ENCODE peak calls at places on chromosome 22, in four cellular contexts. H is ovary, W is fibroblast of mammary gland, B is neural progenitor cell. V is an unnamed sample.

GRCh38 chr22:40281717-40282116 is 64.6 kb upstream of the ADSL start:
- DNase-seq in W (no peak), B (no peak), H (no peak), V (no peak)

GRCh38 chr22:34841321-34841901 is 224.5 kb upstream of the ISX start:
- DNase-seq in B (peak), W (no peak), H (no peak), V (no peak)

GRCh38 chr22:33917744-33918406 is 2.4 kb downstream of the LARGE1 start:
- DNase-seq in H (no peak), B (peak), W (peak), V (peak)

GRCh38 chr22:44519895-44520294 is 21.9 kb upstream of the RTL6 start:
- DNase-seq in H (no peak), B (no peak), W (no peak), V (no peak)

GRCh38 chr22:22565991-22566390 is 6.9 kb upstream of the PRAME start:
- DNase-seq in B (no peak), W (peak), H (no peak), V (no peak)

GRCh38 chr22:49892226-49892899 is 25.9 kb downstream of the ALG12 start:
- DNase-seq in B (no peak), W (no peak), H (no peak), V (no peak)

GRCh38 chr22:32265882-32266767 is 11.0 kb upstream of the SLC5A4 start:
- DNase-seq in W (peak), B (peak), H (peak), V (peak)

GRCh38 chr22:49094151-49094550 is 733.5 kb downstream of the BRD1 start:
- DNase-seq in H (no peak), B (no peak), W (no peak), V (no peak)

GRCh38 chr22:20580611-20581502 is 73.4 kb downstream of the MED15 start:
- DNase-seq in B (no peak), W (no peak), H (no peak), V (no peak)

GRCh38 chr22:46586123-46586519 is 34.1 kb upstream of the GRAMD4 start:
- DNase-seq in H (no peak), W (no peak), B (peak), V (no peak)

GRCh38 chr22:22802346-22802970 is 85.2 kb upstream of the IGLL5 start:
- DNase-seq in B (peak), H (no peak), W (peak), V (no peak)

GRCh38 chr22:27986937-27987336 is 67.9 kb upstream of the PITPNB start:
- DNase-seq in B (no peak), H (no peak), W (no peak), V (no peak)

GRCh38 chr22:50473855-50474671 is 772 bp downstream of the SBF1 start:
- DNase-seq in B (peak), W (peak), H (no peak), V (peak)

GRCh38 chr22:43418079-43418825 is 6.4 kb downstream of the MPPED1 start:
- DNase-seq in H (no peak), W (no peak), B (no peak), V (no peak)
- TF ChIP-seq CTCF in H (no peak), W (no peak), B (no peak), V (no peak)

GRCh38 chr22:18133452-18133851 is 16.5 kb upstream of the USP18 start:
- DNase-seq in H (no peak), B (no peak), W (peak), V (no peak)

GRCh38 chr22:18130699-18131429 is 19.1 kb upstream of the USP18 start:
- DNase-seq in W (no peak), B (no peak), H (no peak), V (no peak)

DNA sequence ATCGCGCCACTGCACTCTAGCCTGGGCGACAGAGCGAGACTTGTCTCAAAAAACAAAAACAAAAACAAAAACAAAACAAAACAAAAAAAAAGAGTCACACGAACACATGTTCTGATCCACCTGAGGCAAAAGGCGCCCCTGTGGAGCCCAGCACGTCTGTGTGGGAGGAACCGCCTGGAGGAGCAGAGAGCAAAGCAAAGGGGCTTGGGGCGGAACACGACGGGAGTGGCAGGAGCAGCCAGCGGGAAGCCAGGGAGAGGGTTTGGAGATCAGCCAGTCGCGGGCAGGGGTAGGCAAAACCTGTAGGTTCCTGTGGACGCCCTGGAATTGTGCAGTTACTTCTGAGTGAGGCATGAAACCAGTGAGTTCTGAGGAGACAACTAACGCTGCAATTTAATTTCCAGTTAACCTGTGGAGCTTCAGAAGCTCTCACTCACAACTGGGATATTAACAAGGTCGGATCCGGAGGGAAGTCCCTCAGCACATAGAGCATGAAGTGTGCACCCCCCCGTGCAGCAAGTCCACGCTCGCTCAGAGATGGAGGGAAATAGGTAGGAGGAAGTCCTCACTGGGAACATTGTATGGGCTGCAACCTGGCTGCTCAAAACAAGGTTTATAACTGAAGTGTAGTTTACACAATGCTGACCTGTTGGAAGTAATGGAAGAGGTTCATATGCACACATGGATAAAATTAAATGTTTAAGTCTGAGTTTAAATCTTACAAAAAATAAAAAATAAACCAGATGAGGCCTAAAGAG is 13.2 kb upstream of the USP18 start:
- DNase-seq in B (no peak), W (no peak), H (no peak), V (no peak)
- TF ChIP-seq CTCF in B (no peak), W (no peak), H (no peak), V (no peak)

DNA sequence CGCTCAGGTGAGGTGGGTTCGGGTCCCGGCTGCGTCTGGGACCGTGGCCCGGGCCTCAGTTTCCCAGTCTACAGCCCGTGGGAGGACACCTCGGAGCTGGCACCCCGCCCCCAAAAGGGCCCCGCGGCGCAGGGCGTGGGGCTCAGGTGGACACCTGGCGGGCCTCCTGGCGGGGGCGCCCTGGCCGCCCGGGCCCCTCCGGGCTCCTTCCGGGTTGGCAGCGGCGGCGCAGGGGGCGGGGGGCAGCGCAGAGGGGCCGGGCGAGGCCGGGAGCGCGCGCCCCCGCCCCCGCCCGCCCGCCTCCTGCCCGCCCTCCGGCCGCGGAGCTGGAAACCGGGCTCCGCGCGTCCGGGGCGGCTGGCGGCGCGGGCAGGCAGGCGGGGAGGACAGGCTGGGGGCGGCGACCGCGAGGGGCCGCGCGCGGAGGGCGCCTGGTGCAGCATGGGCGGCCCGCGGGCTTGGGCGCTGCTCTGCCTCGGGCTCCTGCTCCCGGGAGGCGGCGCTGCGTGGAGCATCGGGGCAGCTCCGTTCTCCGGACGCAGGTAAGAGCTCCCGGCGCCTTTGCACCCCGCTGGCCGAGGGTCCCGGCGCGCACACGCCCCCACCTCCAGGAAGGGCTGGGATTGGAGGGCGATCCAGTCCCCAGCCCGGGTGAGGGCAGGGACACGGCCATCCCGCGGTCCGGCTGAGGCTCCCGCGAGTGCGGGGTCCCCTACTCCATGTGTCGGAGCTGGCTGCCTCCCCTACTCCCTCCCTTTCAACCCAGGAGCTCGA is at the start of gene EMID1:
- DNase-seq in H (peak), B (peak), W (peak), V (peak)
- TF ChIP-seq CTCF in H (no peak), B (peak), W (no peak), V (no peak)

DNA sequence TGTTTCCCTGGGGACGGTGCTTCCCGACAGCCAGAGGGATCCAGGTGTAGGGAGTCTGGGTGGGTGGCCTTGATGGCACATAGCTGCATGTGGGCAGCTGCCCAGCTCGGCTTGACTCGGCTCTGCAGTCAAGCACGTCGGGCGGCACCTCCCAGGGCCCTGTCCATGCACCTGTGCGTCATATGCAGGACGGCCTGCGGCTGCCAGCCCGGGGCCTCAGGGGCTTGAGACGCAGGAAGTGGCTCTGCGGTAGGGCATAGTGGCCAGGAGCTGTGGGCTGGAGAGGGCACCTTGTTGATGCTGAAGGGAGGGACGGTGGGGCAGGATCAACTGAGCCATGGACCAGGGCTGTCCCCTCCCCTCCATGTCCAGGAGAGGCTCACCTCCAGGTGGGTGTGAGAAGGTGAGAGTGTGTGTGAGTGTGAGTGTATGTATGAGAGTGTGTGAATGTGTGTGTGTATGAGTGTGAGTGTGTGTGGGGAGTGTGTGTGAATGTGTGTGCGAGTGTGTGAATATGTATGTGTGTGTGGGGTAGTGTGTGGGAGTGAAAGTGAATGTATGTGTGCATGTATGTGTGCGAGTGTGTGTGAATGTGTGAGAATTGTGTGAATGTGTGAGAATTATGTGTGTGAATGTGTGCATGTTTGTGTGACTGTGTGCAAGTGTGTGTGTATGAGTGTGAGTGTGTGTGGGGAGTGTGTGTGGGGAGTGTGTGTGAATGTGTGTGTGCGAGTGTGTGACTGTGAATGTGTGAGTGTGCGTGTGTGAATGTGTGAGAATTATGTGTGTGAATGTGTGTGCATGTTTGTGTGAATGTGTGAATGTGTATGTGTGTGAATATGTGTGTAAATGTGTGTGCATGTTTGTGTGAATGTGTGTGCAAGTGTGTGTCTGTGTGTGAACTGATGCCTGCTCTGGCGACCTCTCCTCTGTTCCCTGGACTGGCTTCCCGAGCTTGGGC is 5.7 kb upstream of the SUN2 start:
- DNase-seq in B (no peak), W (no peak), H (no peak), V (no peak)
- TF ChIP-seq CTCF in B (no peak), W (no peak), H (no peak), V (no peak)

DNA sequence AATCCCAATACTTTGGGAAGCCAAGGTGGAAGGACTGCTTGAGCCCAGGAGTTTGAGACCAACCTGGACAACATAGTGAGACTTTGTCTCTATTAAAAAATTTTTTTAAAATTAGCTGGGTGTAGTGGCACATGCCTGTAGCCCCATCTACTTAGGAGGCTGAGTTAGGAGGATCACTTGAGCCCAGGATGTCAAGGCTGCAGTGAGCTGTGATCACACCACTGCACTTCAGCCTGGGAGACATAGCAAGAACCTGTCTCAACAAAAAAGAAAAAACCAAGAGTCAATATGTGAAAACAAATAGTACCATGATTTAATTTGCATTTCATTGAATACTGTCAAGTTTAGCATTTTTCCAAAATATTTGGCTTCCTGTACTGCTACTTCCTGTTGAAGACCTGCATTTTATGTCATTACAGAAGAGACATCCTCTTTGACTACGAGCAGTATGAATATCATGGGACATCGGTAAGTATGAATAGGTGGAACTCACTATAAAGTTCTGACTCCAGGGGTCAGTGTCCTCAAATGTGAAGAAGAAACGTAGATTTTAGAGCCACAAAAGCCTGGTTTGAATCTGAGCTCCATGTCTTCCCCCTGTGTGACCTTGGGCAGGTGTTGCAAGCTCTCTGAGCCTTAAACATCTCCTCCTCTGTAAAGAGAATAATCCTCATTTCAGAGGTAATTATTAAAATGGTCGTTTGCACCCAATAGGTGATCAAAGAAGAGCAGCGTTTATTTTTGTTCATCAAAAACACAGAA is 16.0 kb downstream of the CDC45 start:
- DNase-seq in W (peak), B (no peak), H (no peak), V (no peak)
- TF ChIP-seq CTCF in W (peak), B (no peak), H (no peak), V (no peak)

GRCh38 chr22:23856721-23857605 is 712 bp upstream of the SLC2A11 start:
- DNase-seq in H (peak), W (peak), B (peak), V (peak)
- TF ChIP-seq CTCF in H (no peak), W (no peak), B (no peak), V (no peak)

GRCh38 chr22:42308887-42309468 is 38.5 kb upstream of the TCF20 start:
- DNase-seq in W (no peak), H (no peak), B (no peak), V (peak)
- TF ChIP-seq CTCF in W (no peak), H (no peak), B (peak), V (peak)

DNA sequence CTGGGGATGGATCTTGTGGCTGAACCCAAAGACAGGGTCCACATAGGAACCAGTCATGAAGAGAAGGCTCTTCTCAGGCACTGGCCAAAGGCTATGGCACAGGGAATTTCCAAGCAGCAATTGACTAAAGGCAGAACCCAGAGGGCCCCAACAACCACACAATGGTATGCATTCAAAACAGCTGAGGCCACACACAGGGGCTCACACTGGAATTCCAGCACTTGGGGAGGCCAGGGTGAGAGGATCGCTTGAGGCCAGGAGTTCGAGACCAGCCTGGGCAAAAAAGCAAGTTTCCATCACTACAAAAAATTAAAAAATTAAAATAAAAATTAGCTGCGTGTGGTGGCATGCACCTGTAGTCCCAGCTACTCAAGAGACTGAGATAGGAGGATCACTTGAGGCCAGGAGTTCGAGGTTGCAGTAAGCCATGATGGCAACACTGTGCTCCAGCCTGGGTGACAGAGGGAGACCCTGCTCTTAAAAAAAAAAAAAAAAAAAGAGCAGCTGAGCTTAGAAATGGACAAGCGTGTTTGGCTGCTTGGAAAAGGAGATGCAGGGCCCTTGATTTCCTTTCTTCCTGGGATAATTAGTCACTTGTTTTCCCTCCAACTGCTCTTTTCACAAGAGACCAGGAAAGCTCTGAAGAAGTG is 44.6 kb downstream of the MYH9 start:
- DNase-seq in W (no peak), B (no peak), H (no peak), V (no peak)
- TF ChIP-seq CTCF in W (no peak), B (no peak), H (no peak), V (no peak)